ENCODE peak calls at places on chromosomes 12 and 14, in four cellular contexts. Z, F, A and V are unnamed samples.

GRCh38 chr12:42638697-42639096 is 49.2 kb upstream of the PRICKLE1 start:
- DNase-seq in Z (no peak), A (no peak), F (no peak), V (no peak)

GRCh38 chr12:87140257-87140656 is 884.1 kb upstream of the MGAT4C start:
- DNase-seq in Z (peak), F (peak), A (no peak), V (no peak)

GRCh38 chr12:112468041-112468440 is 49.3 kb downstream of the PTPN11 start:
- DNase-seq in F (no peak), Z (no peak), A (no peak), V (peak)

GRCh38 chr12:71849109-71849851 is 9.7 kb downstream of the TBC1D15 start:
- DNase-seq in A (no peak), F (no peak), Z (no peak), V (no peak)

GRCh38 chr12:107600596-107601144 is 84.9 kb upstream of the PWP1 start:
- DNase-seq in F (no peak), A (no peak), Z (no peak), V (peak)

GRCh38 chr12:49558526-49558925 is 9.4 kb downstream of the MCRS1 start:
- DNase-seq in Z (no peak), A (no peak), F (no peak), V (no peak)

GRCh38 chr12:108581311-108582227 is 16.3 kb downstream of the TMEM119 start:
- DNase-seq in Z (no peak), F (no peak), A (no peak), V (no peak)

GRCh38 chr14:65502676-65503124 is 90.2 kb downstream of the FUT8 start:
- DNase-seq in Z (peak), A (no peak), F (peak), V (peak)

GRCh38 chr12:62292761-62293446 is 32.7 kb downstream of the USP15 start:
- DNase-seq in Z (no peak), F (no peak), A (no peak), V (no peak)

GRCh38 chr14:21070610-21071224 is 613 bp downstream of the ARHGEF40 start:
- DNase-seq in F (peak), A (peak), Z (no peak), V (peak)

GRCh38 chr12:108702534-108702933 is 28.8 kb downstream of the CORO1C start:
- DNase-seq in Z (no peak), F (no peak), A (no peak), V (peak)

GRCh38 chr14:90818715-90819114 is 2.5 kb upstream of the TTC7B start:
- DNase-seq in A (no peak), F (no peak), Z (no peak), V (no peak)

GRCh38 chr12:100399095-100399494 is 42.2 kb downstream of the SLC17A8 start:
- DNase-seq in Z (no peak), F (no peak), A (no peak), V (peak)

GRCh38 chr14:91229743-91230200 is 14.7 kb downstream of the GPR68 start:
- DNase-seq in A (no peak), Z (no peak), F (peak), V (no peak)

GRCh38 chr14:54976316-54976715 is 50.6 kb downstream of the WDHD1 start:
- DNase-seq in F (peak), A (no peak), Z (no peak), V (no peak)

GRCh38 chr12:132007041-132007440 is 57.3 kb downstream of the EP400 start:
- DNase-seq in Z (no peak), A (no peak), F (no peak), V (no peak)

GRCh38 chr12:24997970-24998582 is 49.2 kb upstream of the BCAT1 start:
- DNase-seq in Z (no peak), A (no peak), F (peak), V (peak)

GRCh38 chr14:89669209-89669608 is 252.2 kb upstream of the FOXN3 start:
- DNase-seq in Z (no peak), A (no peak), F (no peak), V (no peak)

GRCh38 chr12:106284294-106285105 is 18.0 kb upstream of the TCP11L2 start:
- DNase-seq in F (no peak), Z (no peak), A (no peak), V (peak)

GRCh38 chr14:55433880-55434804 is 6.3 kb downstream of the TBPL2 start:
- DNase-seq in Z (no peak), A (no peak), F (no peak), V (no peak)

GRCh38 chr12:67042697-67043131 is 226.4 kb upstream of the CAND1 start:
- DNase-seq in Z (peak), F (peak), A (peak), V (peak)

GRCh38 chr12:31714406-31715271 is 14.2 kb downstream of the AMN1 start:
- DNase-seq in F (no peak), A (no peak), Z (no peak), V (no peak)

GRCh38 chr12:95304673-95305198 is 87.1 kb downstream of the VEZT start:
- DNase-seq in F (peak), Z (no peak), A (no peak), V (no peak)

GRCh38 chr12:81381951-81382350 is 304.1 kb downstream of the ACSS3 start:
- DNase-seq in A (peak), Z (no peak), F (no peak), V (peak)

GRCh38 chr12:31018106-31018890 is 55.4 kb upstream of the DDX11 start:
- DNase-seq in Z (no peak), F (no peak), A (no peak), V (no peak)